ENCODE peak calls at places on chromosome 16, in nine cellular contexts. Q is MCF 10A; M is activated T-cell treated with anti-CD3 and anti-CD28 coated beads, Interleukin-2, amount 50 U/mL, for 4 hours; U is mesenchymal stem cell; R is Calu3; X is stimulated activated CD8-positive, alpha-beta memory T cell treated with anti-CD3 and anti-CD28 coated beads, Interleukin-4, amount 100 ng/mL, for 24 hours; H is mammary epithelial cell; W is B cell; G is midbrain. L is an unnamed sample.

GRCh38 chr16:30113031-30113710 is at the start of gene GDPD3:
- DNase-seq in R (peak), Q (peak), M (no peak), G (no peak), U (no peak), H (peak), X (no peak), W (no peak), L (no peak)

GRCh38 chr16:50841081-50841886 is 99.4 kb downstream of the CYLD start:
- DNase-seq in W (no peak), G (no peak), U (no peak), Q (no peak), X (peak), H (no peak), M (peak), R (no peak), L (no peak)

GRCh38 chr16:66154801-66155200 is 211.7 kb upstream of the CDH5 start:
- DNase-seq in Q (no peak), U (no peak), R (no peak), M (no peak), W (no peak), H (no peak), X (no peak), G (no peak), L (no peak)

GRCh38 chr16:46793841-46794240 is 37.1 kb downstream of the C16orf87 start:
- DNase-seq in X (no peak), W (no peak), M (no peak), H (no peak), U (no peak), Q (no peak), R (no peak), G (no peak), L (no peak)

GRCh38 chr16:30839523-30840227 is 52.7 kb upstream of the ZNF629 start:
- DNase-seq in M (no peak), X (no peak), R (no peak), G (no peak), U (no peak), H (no peak), W (no peak), Q (no peak), L (no peak)

GRCh38 chr16:11354733-11355574 is 9.7 kb downstream of the RMI2 start:
- DNase-seq in X (peak), G (peak), R (no peak), H (no peak), W (peak), U (peak), M (peak), Q (no peak), L (peak)

GRCh38 chr16:67528870-67529638 is 425 bp downstream of the RIPOR1 start:
- DNase-seq in H (peak), U (peak), Q (peak), G (no peak), W (no peak), R (peak), M (no peak), X (no peak), L (no peak)

GRCh38 chr16:55056585-55057520 is 126.2 kb downstream of the IRX5 start:
- DNase-seq in U (no peak), R (peak), W (no peak), X (no peak), M (no peak), H (no peak), G (no peak), Q (peak), L (no peak)

GRCh38 chr16:7218936-7219335 is 113.7 kb upstream of the RBFOX1 start:
- DNase-seq in H (no peak), M (no peak), U (no peak), G (no peak), R (no peak), X (no peak), W (no peak), Q (no peak), L (no peak)

GRCh38 chr16:30958164-30959083 is 870 bp downstream of the SETD1A start:
- DNase-seq in H (peak), Q (peak), W (peak), X (no peak), R (peak), U (peak), M (no peak), G (peak), L (no peak)

GRCh38 chr16:1983053-1983543 is 895 bp upstream of the GFER start:
- DNase-seq in U (no peak), H (no peak), X (no peak), Q (no peak), R (no peak), G (no peak), W (no peak), M (no peak), L (no peak)

GRCh38 chr16:11498683-11499082 is 88.0 kb downstream of the LITAF start:
- DNase-seq in G (no peak), W (no peak), R (no peak), Q (no peak), M (no peak), U (no peak), H (no peak), X (no peak), L (no peak)

GRCh38 chr16:21994856-21995465 is 6.0 kb downstream of the PDZD9 start:
- DNase-seq in R (no peak), H (no peak), G (no peak), M (no peak), U (no peak), Q (no peak), W (no peak), X (no peak), L (no peak)

GRCh38 chr16:50291719-50292565 is 25.6 kb downstream of the ADCY7 start:
- DNase-seq in R (no peak), G (no peak), M (no peak), W (no peak), U (no peak), Q (no peak), H (no peak), X (no peak), L (no peak)

GRCh38 chr16:11193494-11193893 is 62.5 kb downstream of the SOCS1 start:
- DNase-seq in G (no peak), H (no peak), X (no peak), M (no peak), W (no peak), Q (no peak), R (no peak), U (no peak), L (no peak)

GRCh38 chr16:85321856-85322271 is 209.6 kb upstream of the CIBAR2 start:
- DNase-seq in H (no peak), M (no peak), W (no peak), U (peak), Q (peak), G (peak), R (no peak), X (no peak), L (peak)

GRCh38 chr16:1890701-1891035 is 18.7 kb upstream of the MEIOB start:
- DNase-seq in M (no peak), G (no peak), Q (no peak), W (no peak), H (no peak), U (no peak), R (no peak), X (no peak), L (no peak)

GRCh38 chr16:86883583-86884188 is 305.3 kb downstream of the FOXL1 start:
- DNase-seq in X (no peak), W (no peak), Q (no peak), M (no peak), G (no peak), U (no peak), R (no peak), H (no peak), L (no peak)

GRCh38 chr16:68486671-68487495 is 38.6 kb upstream of the SMPD3 start:
- DNase-seq in H (no peak), Q (no peak), M (no peak), W (no peak), G (peak), X (no peak), U (no peak), R (no peak), L (no peak)

L was measured in fibroblast of the conjunctiva.